ENCODE peak calls at places on chromosomes 3 and 15, in five cellular contexts. T is endothelial cell of umbilical vein, P is psoas muscle, S is tibial nerve, X is lower lobe of right lung. N is an unnamed sample. For H3K4me1, the result is how much of the 10 kb centered on the place peaks cover.

GRCh38 chr3:141746962-141747361 is 8.9 kb downstream of the RNF7 start:
- DNase-seq in T (no peak), P (no peak), S (no peak), X (no peak), N (no peak)

GRCh38 chr3:189776163-189776824 is 145.1 kb downstream of the TP63 start:
- DNase-seq in T (peak), P (no peak), S (no peak), X (no peak), N (no peak)

GRCh38 chr3:150599611-150600297 is 3.4 kb upstream of the SELENOT start:
- DNase-seq in T (peak), P (no peak), S (no peak), X (no peak), N (no peak)

GRCh38 chr3:188152660-188153497 is 1.1 kb upstream of the LPP start:
- DNase-seq in T (no peak), P (peak), S (peak), X (peak), N (peak)

GRCh38 chr3:4898454-4899313 is 80.6 kb upstream of the BHLHE40 start:
- DNase-seq in T (no peak), P (no peak), S (no peak), X (no peak), N (no peak)

GRCh38 chr3:157064402-157064801 is 95.5 kb downstream of the CCNL1 start:
- DNase-seq in T (no peak), P (no peak), S (no peak), X (peak), N (peak)

GRCh38 chr15:73052679-73053397 is 575 bp downstream of the NEO1 start:
- DNase-seq in T (no peak), P (peak), S (peak), X (peak), N (peak)

GRCh38 chr3:137165117-137165806 is 207.5 kb downstream of the IL20RB start:
- DNase-seq in T (no peak), P (no peak), S (no peak), X (no peak), N (no peak)

GRCh38 chr3:4614070-4614469 is 120.9 kb downstream of the ITPR1 start:
- DNase-seq in T (no peak), P (no peak), S (no peak), X (no peak), N (no peak)

GRCh38 chr3:150238043-150238802 is 169.9 kb upstream of the TSC22D2 start:
- DNase-seq in T (no peak), P (no peak), S (no peak), X (no peak), N (no peak)

GRCh38 chr3:21705769-21706168 is 45.2 kb downstream of the ZNF385D start:
- DNase-seq in T (no peak), P (peak), S (no peak), X (no peak), N (peak)

GRCh38 chr3:81985996-81986723 is 224.7 kb upstream of the GBE1 start:
- DNase-seq in T (no peak), P (no peak), S (no peak), X (no peak), N (no peak)

GRCh38 chr3:31219131-31219843 is 313.4 kb upstream of the STT3B start:
- DNase-seq in T (no peak), P (no peak), S (no peak), X (no peak), N (no peak)

GRCh38 chr3:75262661-75263060 is 401.5 kb upstream of the FRG2C start:
- DNase-seq in T (no peak), P (no peak), S (no peak), X (no peak), N (no peak)

GRCh38 chr3:13005301-13005700 is 67.9 kb downstream of the IQSEC1 start:
- DNase-seq in T (no peak), P (no peak), S (no peak), X (peak), N (no peak)
- H3K4me1 ChIP-seq in T (under half), P (under half), S (under half), X (half or more), N (under half)

DNA sequence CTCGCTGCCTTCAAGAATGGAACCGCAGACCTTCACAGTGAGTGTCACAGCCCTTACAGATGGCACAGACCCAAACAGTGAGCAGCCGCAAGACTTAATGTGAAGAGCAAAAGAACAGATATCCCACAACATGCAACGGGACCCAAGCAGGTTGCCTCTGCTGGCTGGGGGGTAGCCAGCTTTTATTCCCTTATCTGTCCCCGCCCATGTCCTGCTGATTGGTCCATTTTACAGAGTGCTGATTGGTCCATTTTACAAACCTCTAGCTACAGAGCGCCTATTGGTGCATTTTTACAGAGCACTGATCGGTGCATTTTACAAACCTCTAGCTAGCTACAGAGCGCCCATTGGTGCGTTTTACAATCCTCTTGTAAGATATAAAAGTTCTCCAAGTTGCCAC is 102.0 kb upstream of the IGF1R start:
- DNase-seq in T (no peak), P (no peak), S (no peak), X (no peak), N (no peak)
- TF ChIP-seq CTCF in T (no peak), P (no peak), S (no peak), X (no peak), N (no peak)

DNA sequence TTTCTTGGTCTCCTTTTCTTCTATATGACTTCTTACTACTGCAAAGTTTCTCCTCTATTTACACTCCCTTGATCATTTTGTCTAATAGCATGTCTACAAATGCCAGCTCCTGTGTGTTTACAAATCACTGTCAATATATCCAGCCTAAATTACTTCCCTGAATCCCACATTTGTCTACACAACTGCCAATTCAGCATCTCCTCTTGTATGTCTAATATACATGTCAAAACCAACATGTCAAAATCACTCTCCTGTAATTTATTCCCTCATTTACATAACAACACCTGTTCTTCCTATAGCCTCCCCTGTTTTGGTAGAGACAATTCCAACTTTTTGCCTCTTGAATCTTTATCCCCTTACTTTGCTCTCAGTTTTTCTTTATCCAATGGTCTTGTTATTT is 359.3 kb downstream of the PLOD2 start:
- DNase-seq in T (no peak), P (no peak), S (no peak), X (no peak), N (no peak)
- H3K27ac ChIP-seq in T (no peak), P (no peak), S (no peak), X (no peak), N (no peak)

GRCh38 chr3:123334056-123334455 is 114.8 kb downstream of the ADCY5 start:
- DNase-seq in T (no peak), P (no peak), S (no peak), X (peak), N (no peak)

GRCh38 chr3:123333401-123333800 is 115.5 kb downstream of the ADCY5 start:
- DNase-seq in T (no peak), P (no peak), S (no peak), X (peak), N (no peak)

GRCh38 chr3:123336441-123336851 is 112.4 kb downstream of the ADCY5 start:
- DNase-seq in T (no peak), P (no peak), S (no peak), X (no peak), N (no peak)

GRCh38 chr3:123336001-123336400 is 112.9 kb downstream of the ADCY5 start:
- DNase-seq in T (no peak), P (no peak), S (no peak), X (no peak), N (no peak)

GRCh38 chr3:123335007-123335670 is 113.8 kb downstream of the ADCY5 start:
- DNase-seq in T (no peak), P (no peak), S (no peak), X (peak), N (no peak)
- H3K4me1 ChIP-seq in T (under half), P (under half), S (under half), X (under half), N (under half)

DNA sequence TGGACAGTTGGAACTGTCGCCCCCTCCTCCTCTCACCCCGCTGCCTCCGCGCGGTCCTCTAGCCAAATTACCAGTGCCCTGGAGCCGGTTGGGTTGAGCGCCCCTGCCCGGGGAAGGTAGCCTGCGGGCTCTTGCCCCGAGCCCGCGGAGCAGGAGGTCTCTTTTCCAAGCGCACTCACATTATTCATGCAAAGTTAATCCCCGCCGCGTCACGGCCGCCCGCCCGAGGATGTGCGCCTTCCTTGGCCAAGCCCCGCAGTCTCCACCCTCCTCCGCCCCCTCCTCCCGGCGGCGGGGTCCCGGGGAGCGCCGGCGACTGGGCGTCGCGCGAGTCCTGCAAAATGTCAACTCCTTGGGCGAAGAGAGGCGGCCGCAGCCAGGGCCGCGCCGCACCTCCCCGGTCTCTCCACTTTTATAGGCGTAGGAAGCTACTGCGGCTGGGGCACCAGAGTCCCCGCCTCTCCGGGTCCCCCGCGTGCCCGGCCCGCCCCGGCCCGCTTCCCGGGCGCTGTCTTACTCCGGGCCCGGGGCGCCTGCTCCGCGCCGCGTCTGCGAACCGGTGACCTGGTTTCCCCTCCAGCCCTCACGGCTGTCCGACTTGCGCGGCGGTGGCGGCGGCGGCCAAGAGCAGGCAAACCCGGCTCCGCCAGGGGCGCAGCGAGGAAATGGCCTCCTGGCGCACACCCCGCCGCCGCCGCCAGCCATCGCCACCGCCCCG is at the start of gene THRB:
- DNase-seq in T (peak), P (peak), S (peak), X (peak), N (peak)
- TF ChIP-seq CTCF in T (no peak), P (peak), S (peak), X (peak), N (peak)

GRCh38 chr3:49415931-49416601 is 3.8 kb downstream of the TCTA start:
- DNase-seq in T (no peak), P (no peak), S (no peak), X (no peak), N (no peak)

GRCh38 chr3:49416867-49417266 is 4.6 kb downstream of the TCTA start:
- DNase-seq in T (no peak), P (no peak), S (no peak), X (no peak), N (no peak)

GRCh38 chr3:49413338-49413734 is 1.1 kb downstream of the TCTA start:
- DNase-seq in T (no peak), P (no peak), S (no peak), X (no peak), N (no peak)

GRCh38 chr3:49414753-49415152 is 2.5 kb downstream of the TCTA start:
- DNase-seq in T (no peak), P (no peak), S (no peak), X (no peak), N (no peak)

GRCh38 chr3:49417516-49418120 is 4.7 kb downstream of the AMT start:
- DNase-seq in T (no peak), P (no peak), S (no peak), X (no peak), N (no peak)
- H3K27ac ChIP-seq in T (no peak), P (no peak), S (no peak), X (peak), N (no peak)

GRCh38 chr15:98669638-98670037 is 21.3 kb downstream of the IGF1R start:
- DNase-seq in T (no peak), P (no peak), S (no peak), X (no peak), N (no peak)
- H3K4me1 ChIP-seq in T (half or more), P (half or more), S (half or more), X (half or more), N (under half)

GRCh38 chr3:6362406-6362805 is 498.5 kb upstream of the GRM7 start:
- DNase-seq in T (no peak), P (no peak), S (no peak), X (no peak), N (no peak)
- TF ChIP-seq CTCF in T (no peak), P (no peak), S (no peak), X (no peak), N (no peak)

DNA sequence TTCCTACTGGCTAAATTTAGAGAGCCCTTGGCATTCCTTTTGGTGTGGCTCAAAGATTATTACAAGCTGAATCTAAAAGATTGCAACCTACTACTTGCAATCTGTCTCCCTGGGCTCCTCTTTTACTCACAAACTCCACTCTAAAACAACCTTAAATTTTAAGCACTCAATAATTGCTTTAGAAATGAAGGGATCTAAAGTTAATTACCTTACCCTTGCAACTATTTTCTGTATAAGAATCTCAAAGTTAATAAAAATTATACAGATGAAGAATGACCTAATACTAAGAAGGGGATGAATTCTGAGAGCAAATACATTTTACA is 60.2 kb downstream of the ESYT3 start:
- DNase-seq in T (no peak), P (no peak), S (no peak), X (no peak), N (peak)
- H3K27ac ChIP-seq in T (no peak), P (peak), S (no peak), X (no peak), N (peak)